ENCODE peak calls at places on chromosomes 12 and 14, in eight cellular contexts. O, E, J, Y, M, G, V and T are unnamed samples.

GRCh38 chr12:123532808-123533649 is 490 bp downstream of the RILPL1 start:
- DNase-seq in M (no peak), V (peak; percentile 27), Y (peak; percentile 76), G (no peak), E (peak; percentile 30), J (peak; percentile 34), O (no peak), T (no peak)

GRCh38 chr12:124745891-124746570 is 117.6 kb downstream of the SCARB1 start:
- DNase-seq in G (no peak), E (peak; percentile 91), V (peak; percentile 93), M (peak; percentile 97), O (peak; percentile 67), Y (peak; percentile 94), J (peak; percentile 75), T (peak; percentile 57)

GRCh38 chr14:92253381-92253894 is 69.5 kb upstream of the SLC24A4 start:
- DNase-seq in G (no peak), Y (peak; percentile 72), M (no peak), J (no peak), V (no peak), O (no peak), E (no peak), T (no peak)

GRCh38 chr12:119674560-119674959 is 6.6 kb downstream of the PRKAB1 start:
- DNase-seq in Y (no peak), E (no peak), J (no peak), O (no peak), V (no peak), G (no peak), M (no peak), T (no peak)

GRCh38 chr12:55906056-55906455 is 21.6 kb downstream of the PYM1 start:
- DNase-seq in V (no peak), J (no peak), E (no peak), G (no peak), M (no peak), O (no peak), Y (no peak), T (no peak)

GRCh38 chr14:73784988-73785313 is 66.7 kb upstream of the PTGR2 start:
- DNase-seq in Y (no peak), O (no peak), V (no peak), G (no peak), E (no peak), J (no peak), M (no peak), T (no peak)

GRCh38 chr14:23364604-23365352 is at the start of gene EFS:
- DNase-seq in J (no peak), V (no peak), E (no peak), M (peak; percentile 75), G (no peak), Y (peak; percentile 79), O (no peak), T (no peak)

GRCh38 chr14:81449114-81449513 is 49.0 kb upstream of the STON2 start:
- DNase-seq in M (no peak), O (no peak), Y (no peak), G (no peak), E (no peak), V (peak; percentile 16), J (no peak), T (no peak)

GRCh38 chr12:108455706-108456105 is 59.4 kb upstream of the FICD start:
- DNase-seq in M (no peak), Y (no peak), G (no peak), V (no peak), E (no peak), J (no peak), O (no peak), T (no peak)

GRCh38 chr12:122917508-122918227 is 21.7 kb upstream of the VPS37B start:
- DNase-seq in G (no peak), V (peak; percentile 86), O (no peak), Y (no peak), E (no peak), M (no peak), J (peak; percentile 42), T (no peak)

GRCh38 chr12:41514907-41515306 is 326.8 kb downstream of the PDZRN4 start:
- DNase-seq in Y (peak; percentile 38), G (no peak), M (peak; percentile 18), J (no peak), O (peak; percentile 2), V (no peak), E (no peak), T (no peak)

GRCh38 chr14:63297387-63297786 is 21.3 kb downstream of the GPHB5 start:
- DNase-seq in J (no peak), V (no peak), G (no peak), O (no peak), Y (peak; percentile 21), M (no peak), E (no peak), T (no peak)

GRCh38 chr12:124904306-124905098 is 9.9 kb downstream of the UBC start:
- DNase-seq in O (no peak), G (no peak), V (peak; percentile 72), J (peak; percentile 91), M (peak; percentile 48), E (peak; percentile 89), Y (no peak), T (no peak)

GRCh38 chr14:46405095-46405494 is 246.5 kb downstream of the RPL10L start:
- DNase-seq in G (no peak), O (no peak), M (no peak), Y (peak; percentile 46), V (no peak), J (no peak), E (no peak), T (no peak)

GRCh38 chr14:83568141-83568540 is 1961.8 kb upstream of the FLRT2 start:
- DNase-seq in E (no peak), M (no peak), O (no peak), G (no peak), V (no peak), J (no peak), Y (no peak), T (no peak)

GRCh38 chr14:54565236-54566151 is 1.4 kb upstream of the SAMD4A start:
- DNase-seq in J (peak; percentile 81), O (peak; percentile 79), Y (peak; percentile 90), G (no peak), E (peak; percentile 88), V (peak; percentile 83), M (peak; percentile 91), T (peak; percentile 54)

GRCh38 chr14:20714593-20715250 is 26.2 kb downstream of the ANG start:
- DNase-seq in G (no peak), E (no peak), M (no peak), V (no peak), J (no peak), O (no peak), Y (no peak), T (peak; percentile 97)

GRCh38 chr12:40224439-40225291 is at the start of gene LRRK2:
- DNase-seq in J (peak; percentile 11), O (no peak), V (no peak), Y (peak; percentile 55), M (peak; percentile 82), G (no peak), E (peak; percentile 31), T (no peak)

GRCh38 chr14:62081012-62081612 is 318.9 kb downstream of the SNAPC1 start:
- DNase-seq in V (no peak), Y (no peak), M (no peak), E (no peak), G (no peak), J (no peak), O (no peak), T (no peak)

DNA sequence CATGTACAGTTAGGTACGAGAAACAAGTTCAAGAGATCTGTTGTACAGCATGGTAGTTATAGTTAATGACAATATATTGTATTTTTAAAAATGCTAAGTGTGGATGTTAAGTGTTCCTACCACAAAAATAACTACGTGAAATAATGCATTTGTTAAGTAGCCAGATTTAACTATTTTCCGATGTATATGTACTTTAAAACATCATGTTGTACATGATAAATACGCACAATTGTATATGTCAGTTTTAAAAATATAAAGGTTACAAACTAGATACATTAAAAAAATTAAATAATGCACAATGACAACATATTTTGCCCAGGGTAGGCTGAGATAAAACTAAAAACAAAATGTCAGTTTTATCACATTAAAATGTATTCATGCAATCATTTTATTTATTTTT is 285.1 kb upstream of the DCN start:
- DNase-seq in M (no peak), O (no peak), J (no peak), E (no peak), V (no peak), G (no peak), Y (no peak), T (no peak)
- TF ChIP-seq REST in M (no peak), O (no peak), J (no peak), E (no peak), V (no peak), G (no peak), Y (no peak), T (no peak)

DNA sequence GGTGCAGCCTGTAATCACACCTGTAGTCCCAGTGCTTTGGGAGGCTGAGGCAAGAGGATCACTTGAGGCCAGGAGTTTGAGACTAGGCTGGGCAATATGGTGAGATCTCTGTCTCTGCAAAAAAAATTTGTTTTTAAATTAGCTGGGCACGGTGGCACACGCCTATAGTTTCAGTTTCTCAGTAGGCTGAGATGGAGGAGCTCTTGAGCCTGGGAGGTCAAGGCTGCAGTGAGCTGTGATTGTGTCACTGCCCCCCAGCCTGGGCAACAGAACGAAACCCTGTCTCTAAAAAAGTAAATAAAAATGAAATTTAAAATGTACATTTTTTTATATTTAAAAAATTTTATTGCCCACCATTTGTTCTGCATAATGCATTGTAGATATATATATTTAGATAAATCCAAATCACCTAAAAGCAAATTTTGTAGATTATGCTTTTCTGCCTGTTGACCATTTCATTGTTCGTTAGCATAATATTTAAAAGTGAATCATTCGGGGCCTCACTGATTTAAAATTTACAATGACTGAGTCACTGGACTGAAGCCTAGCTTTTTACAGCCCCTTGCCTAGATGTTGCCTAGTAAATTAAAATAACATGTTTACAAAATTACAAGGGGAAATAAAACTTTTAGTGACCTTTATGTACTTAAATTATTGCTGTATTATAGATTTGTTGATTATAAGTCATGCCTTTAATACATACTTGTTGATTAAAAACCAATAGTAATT is 87.9 kb downstream of the USP15 start:
- DNase-seq in J (no peak), Y (no peak), E (no peak), M (no peak), G (no peak), O (no peak), V (no peak), T (no peak)
- H3K4me3 ChIP-seq in J (no peak overlapping the region), Y (no peak overlapping the region), E (no peak overlapping the region), M (no peak overlapping the region), G (no peak overlapping the region), O (no peak overlapping the region), V (no peak overlapping the region), T (no peak overlapping the region)

GRCh38 chr12:21992823-21993222 is 51.6 kb upstream of the ABCC9 start:
- DNase-seq in M (no peak), J (peak; percentile 59), G (no peak), E (no peak), Y (no peak), V (no peak), O (no peak), T (peak; percentile 76)
- TF ChIP-seq REST in M (no peak), J (no peak), G (no peak), E (no peak), Y (no peak), V (no peak), O (no peak), T (peak; percentile 52)

DNA sequence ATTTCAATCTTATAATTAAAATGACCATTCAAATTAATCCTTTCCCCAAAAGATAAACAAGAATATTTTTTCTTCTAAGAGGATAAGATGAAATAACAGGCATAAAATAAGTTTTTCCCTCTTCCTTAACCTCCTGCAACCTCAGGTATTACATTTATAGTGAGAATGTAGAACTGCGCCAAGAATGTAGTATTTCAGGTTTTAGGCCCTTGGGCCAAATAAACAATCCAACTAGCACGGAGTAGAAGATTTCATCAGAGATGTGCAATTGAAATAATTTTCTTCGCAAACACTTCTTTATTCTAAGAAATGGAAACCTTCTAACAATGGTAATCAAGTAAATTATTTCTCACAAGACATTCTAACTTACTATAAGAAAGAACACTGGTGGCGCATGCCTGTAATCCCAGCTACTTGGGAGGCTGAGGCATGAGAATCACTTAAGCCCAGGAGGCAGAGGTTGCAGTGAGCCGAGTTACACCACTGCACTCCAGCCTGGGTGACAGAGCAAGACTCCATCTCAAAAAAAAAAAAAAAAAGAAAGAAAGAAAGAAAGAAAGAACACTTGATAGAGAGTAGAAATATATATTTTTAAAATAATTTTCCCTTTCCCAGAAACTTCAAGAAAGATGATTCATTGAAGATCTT is 100.8 kb downstream of the TAOK3 start:
- DNase-seq in V (no peak), E (no peak), O (no peak), G (no peak), M (no peak), J (no peak), Y (no peak), T (no peak)
- H3K4me3 ChIP-seq in V (no peak overlapping the region), E (no peak overlapping the region), O (no peak overlapping the region), G (no peak overlapping the region), M (no peak overlapping the region), J (no peak overlapping the region), Y (no peak overlapping the region), T (no peak overlapping the region)